ENCODE peak calls at places on chromosomes 16 and 17, in eight cellular contexts. One of them, this sample, is unnamed.
A peak's percentile ranks its signal among the peaks of the same experiment; 100 is the strongest.

GRCh38 chr17:53409588-53409987 is 413.1 kb upstream of the KIF2B start:
- DNase-seq in fibroblast of pulmonary artery: no peak
- DNase-seq in ascending aorta: no peak
- DNase-seq in psoas muscle: no peak
- DNase-seq in neural crest cell: no peak
- DNase-seq in Panc1: no peak
- DNase-seq in cardiac fibroblast: no peak
- DNase-seq in kidney epithelial cell: no peak
- DNase-seq in this sample: no peak

GRCh38 chr17:9239260-9239820 is 218.0 kb downstream of the NTN1 start:
- DNase-seq in psoas muscle: no peak
- DNase-seq in neural crest cell: no peak
- DNase-seq in ascending aorta: no peak
- DNase-seq in cardiac fibroblast: no peak
- DNase-seq in kidney epithelial cell: no peak
- DNase-seq in fibroblast of pulmonary artery: no peak
- DNase-seq in Panc1: no peak
- DNase-seq in this sample: no peak

GRCh38 chr16:10971560-10971961 is 27.2 kb downstream of the CLEC16A start:
- DNase-seq in psoas muscle: no peak
- DNase-seq in neural crest cell: peak; percentile 52
- DNase-seq in ascending aorta: no peak
- DNase-seq in cardiac fibroblast: peak; percentile 92
- DNase-seq in kidney epithelial cell: no peak
- DNase-seq in Panc1: peak; percentile 41
- DNase-seq in fibroblast of pulmonary artery: peak; percentile 94
- DNase-seq in this sample: peak; percentile 53

GRCh38 chr17:21470861-21471260 is 94.7 kb downstream of the KCNJ12 start:
- DNase-seq in Panc1: no peak
- DNase-seq in neural crest cell: no peak
- DNase-seq in fibroblast of pulmonary artery: no peak
- DNase-seq in ascending aorta: no peak
- DNase-seq in cardiac fibroblast: no peak
- DNase-seq in psoas muscle: no peak
- DNase-seq in kidney epithelial cell: no peak
- DNase-seq in this sample: no peak

GRCh38 chr17:29096094-29096493 is 53.2 kb downstream of the PIPOX start:
- DNase-seq in cardiac fibroblast: no peak
- DNase-seq in neural crest cell: no peak
- DNase-seq in Panc1: no peak
- DNase-seq in fibroblast of pulmonary artery: no peak
- DNase-seq in kidney epithelial cell: no peak
- DNase-seq in psoas muscle: no peak
- DNase-seq in ascending aorta: no peak
- DNase-seq in this sample: no peak

GRCh38 chr17:41885733-41886132 is 20.5 kb upstream of the KLHL11 start:
- DNase-seq in psoas muscle: no peak
- DNase-seq in Panc1: no peak
- DNase-seq in ascending aorta: no peak
- DNase-seq in cardiac fibroblast: no peak
- DNase-seq in fibroblast of pulmonary artery: peak; percentile 10
- DNase-seq in neural crest cell: peak; percentile 36
- DNase-seq in kidney epithelial cell: no peak
- DNase-seq in this sample: peak; percentile 37

GRCh38 chr16:3472878-3473595 is 22.3 kb downstream of the C16orf90 start:
- DNase-seq in neural crest cell: no peak
- DNase-seq in ascending aorta: no peak
- DNase-seq in cardiac fibroblast: peak; percentile 75
- DNase-seq in psoas muscle: no peak
- DNase-seq in Panc1: no peak
- DNase-seq in fibroblast of pulmonary artery: no peak
- DNase-seq in kidney epithelial cell: no peak
- DNase-seq in this sample: no peak

GRCh38 chr16:28092721-28093382 is 29.3 kb upstream of the GSG1L start:
- DNase-seq in psoas muscle: no peak
- DNase-seq in Panc1: no peak
- DNase-seq in neural crest cell: no peak
- DNase-seq in kidney epithelial cell: no peak
- DNase-seq in ascending aorta: no peak
- DNase-seq in fibroblast of pulmonary artery: no peak
- DNase-seq in cardiac fibroblast: no peak
- DNase-seq in this sample: no peak

GRCh38 chr17:21075739-21076085 is 32.9 kb upstream of the USP22 start:
- DNase-seq in cardiac fibroblast: no peak
- DNase-seq in fibroblast of pulmonary artery: no peak
- DNase-seq in ascending aorta: no peak
- DNase-seq in kidney epithelial cell: no peak
- DNase-seq in neural crest cell: no peak
- DNase-seq in psoas muscle: no peak
- DNase-seq in Panc1: no peak
- DNase-seq in this sample: no peak

DNA sequence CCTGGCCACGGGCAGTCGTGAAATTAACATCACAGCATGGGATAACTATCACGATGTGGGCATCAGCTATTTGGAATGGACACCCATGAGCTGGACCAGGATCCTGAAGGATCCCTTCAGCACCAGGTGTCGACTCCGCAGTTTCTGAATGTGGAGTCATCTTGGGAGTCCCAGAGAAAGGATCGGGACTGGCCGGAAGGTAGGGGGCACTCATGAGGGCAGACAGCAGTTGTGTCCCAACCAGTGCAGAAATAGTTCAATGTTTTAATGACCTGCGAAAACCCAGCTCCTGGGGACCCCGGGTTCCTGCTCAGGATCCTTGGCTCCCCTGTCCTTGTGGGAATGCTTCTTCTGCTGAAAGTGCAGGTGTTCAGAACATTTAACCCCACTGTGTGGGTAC is 154.9 kb downstream of the SALL1 start:
- DNase-seq in psoas muscle: no peak
- DNase-seq in fibroblast of pulmonary artery: no peak
- DNase-seq in kidney epithelial cell: no peak
- DNase-seq in cardiac fibroblast: no peak
- DNase-seq in neural crest cell: no peak
- DNase-seq in Panc1: no peak
- DNase-seq in ascending aorta: no peak
- DNase-seq in this sample: no peak
- TF ChIP-seq CTCF in psoas muscle: no peak
- TF ChIP-seq CTCF in fibroblast of pulmonary artery: no peak
- TF ChIP-seq CTCF in kidney epithelial cell: no peak
- TF ChIP-seq CTCF in cardiac fibroblast: no peak
- TF ChIP-seq CTCF in neural crest cell: no peak
- TF ChIP-seq CTCF in Panc1: no peak
- TF ChIP-seq CTCF in ascending aorta: no peak
- TF ChIP-seq CTCF in this sample: no peak

GRCh38 chr16:68969338-68969737 is 126.0 kb downstream of the TANGO6 start:
- DNase-seq in fibroblast of pulmonary artery: no peak
- DNase-seq in psoas muscle: no peak
- DNase-seq in ascending aorta: no peak
- DNase-seq in Panc1: no peak
- DNase-seq in kidney epithelial cell: no peak
- DNase-seq in cardiac fibroblast: no peak
- DNase-seq in neural crest cell: no peak
- DNase-seq in this sample: no peak

GRCh38 chr16:68973611-68974120 is 130.3 kb downstream of the TANGO6 start:
- DNase-seq in fibroblast of pulmonary artery: no peak
- DNase-seq in kidney epithelial cell: no peak
- DNase-seq in cardiac fibroblast: no peak
- DNase-seq in Panc1: no peak
- DNase-seq in ascending aorta: no peak
- DNase-seq in psoas muscle: no peak
- DNase-seq in neural crest cell: no peak
- DNase-seq in this sample: no peak

GRCh38 chr16:68978303-68978954 is 127.0 kb upstream of the HAS3 start:
- DNase-seq in psoas muscle: no peak
- DNase-seq in Panc1: no peak
- DNase-seq in ascending aorta: no peak
- DNase-seq in fibroblast of pulmonary artery: no peak
- DNase-seq in cardiac fibroblast: no peak
- DNase-seq in neural crest cell: no peak
- DNase-seq in kidney epithelial cell: no peak
- DNase-seq in this sample: no peak

GRCh38 chr16:68972008-68972407 is 128.7 kb downstream of the TANGO6 start:
- DNase-seq in Panc1: no peak
- DNase-seq in fibroblast of pulmonary artery: no peak
- DNase-seq in neural crest cell: no peak
- DNase-seq in psoas muscle: no peak
- DNase-seq in ascending aorta: no peak
- DNase-seq in cardiac fibroblast: no peak
- DNase-seq in kidney epithelial cell: no peak
- DNase-seq in this sample: no peak

GRCh38 chr16:68972720-68973119 is 129.4 kb downstream of the TANGO6 start:
- DNase-seq in ascending aorta: no peak
- DNase-seq in kidney epithelial cell: peak; percentile 49
- DNase-seq in psoas muscle: no peak
- DNase-seq in cardiac fibroblast: peak; percentile 85
- DNase-seq in fibroblast of pulmonary artery: peak; percentile 83
- DNase-seq in Panc1: no peak
- DNase-seq in neural crest cell: peak; percentile 7
- DNase-seq in this sample: peak; percentile 54
- TF ChIP-seq CTCF in ascending aorta: no peak
- TF ChIP-seq CTCF in kidney epithelial cell: peak; percentile 68
- TF ChIP-seq CTCF in psoas muscle: no peak
- TF ChIP-seq CTCF in cardiac fibroblast: peak; percentile 75
- TF ChIP-seq CTCF in fibroblast of pulmonary artery: peak; percentile 74
- TF ChIP-seq CTCF in Panc1: no peak
- TF ChIP-seq CTCF in neural crest cell: peak; percentile 27
- TF ChIP-seq CTCF in this sample: peak; percentile 66

GRCh38 chr16:66381585-66382170 is 15.2 kb downstream of the CDH5 start:
- DNase-seq in Panc1: no peak
- DNase-seq in kidney epithelial cell: no peak
- DNase-seq in neural crest cell: no peak
- DNase-seq in fibroblast of pulmonary artery: no peak
- DNase-seq in cardiac fibroblast: no peak
- DNase-seq in psoas muscle: no peak
- DNase-seq in ascending aorta: no peak
- DNase-seq in this sample: no peak

GRCh38 chr16:66382966-66383299 is 16.4 kb downstream of the CDH5 start:
- DNase-seq in ascending aorta: no peak
- DNase-seq in psoas muscle: no peak
- DNase-seq in neural crest cell: no peak
- DNase-seq in Panc1: peak; percentile 5
- DNase-seq in fibroblast of pulmonary artery: peak; percentile 86
- DNase-seq in cardiac fibroblast: peak; percentile 85
- DNase-seq in kidney epithelial cell: peak; percentile 95
- DNase-seq in this sample: no peak

GRCh38 chr16:66383551-66383950 is 17.1 kb downstream of the CDH5 start:
- DNase-seq in ascending aorta: no peak
- DNase-seq in neural crest cell: no peak
- DNase-seq in fibroblast of pulmonary artery: no peak
- DNase-seq in psoas muscle: no peak
- DNase-seq in kidney epithelial cell: no peak
- DNase-seq in Panc1: no peak
- DNase-seq in cardiac fibroblast: no peak
- DNase-seq in this sample: no peak

GRCh38 chr16:66380421-66380820 is 13.9 kb downstream of the CDH5 start:
- DNase-seq in ascending aorta: no peak
- DNase-seq in neural crest cell: no peak
- DNase-seq in fibroblast of pulmonary artery: no peak
- DNase-seq in cardiac fibroblast: no peak
- DNase-seq in Panc1: no peak
- DNase-seq in psoas muscle: no peak
- DNase-seq in kidney epithelial cell: no peak
- DNase-seq in this sample: no peak

DNA sequence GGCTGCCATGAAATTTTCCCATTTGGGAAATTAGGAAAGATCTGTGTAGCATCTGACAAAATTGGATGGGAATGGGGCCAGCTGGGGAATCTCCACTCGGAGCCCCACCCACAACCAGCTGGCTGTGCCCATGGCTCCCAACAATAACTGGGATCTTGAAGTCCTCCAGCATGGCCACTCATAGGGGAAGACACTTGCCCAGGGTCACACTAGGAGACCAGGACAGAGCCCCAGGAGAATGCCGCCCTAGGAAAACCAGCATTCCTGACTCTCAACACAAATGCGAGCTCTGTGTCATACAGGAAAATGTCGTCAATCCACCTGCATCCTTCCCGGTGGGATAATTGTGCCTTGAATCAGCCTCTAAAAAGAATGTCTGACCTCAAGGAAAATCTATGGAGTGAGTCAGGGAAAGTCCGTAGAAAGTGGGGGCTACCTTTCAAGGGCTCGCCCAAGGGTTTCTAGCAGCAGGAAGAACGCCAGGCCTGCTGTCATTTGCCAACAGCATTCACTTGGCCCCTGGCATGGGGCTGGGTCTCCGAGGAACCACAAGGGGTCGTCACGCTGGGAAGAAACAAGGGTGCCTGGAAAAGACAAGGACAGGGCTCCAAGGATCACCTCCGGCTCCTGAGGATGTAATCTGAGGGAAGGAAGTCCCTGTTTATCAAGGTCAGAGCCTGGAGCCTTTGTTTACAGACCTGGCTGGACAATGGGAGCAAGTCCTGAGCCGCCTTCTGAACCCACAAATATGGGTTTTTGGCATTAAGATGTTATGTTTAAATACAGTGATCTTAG is 15.9 kb downstream of the CDH5 start:
- DNase-seq in cardiac fibroblast: peak; percentile 93
- DNase-seq in neural crest cell: no peak
- DNase-seq in ascending aorta: no peak
- DNase-seq in Panc1: peak; percentile 28
- DNase-seq in fibroblast of pulmonary artery: peak; percentile 88
- DNase-seq in kidney epithelial cell: peak; percentile 93
- DNase-seq in psoas muscle: no peak
- DNase-seq in this sample: no peak
- TF ChIP-seq CTCF in cardiac fibroblast: no peak
- TF ChIP-seq CTCF in neural crest cell: no peak
- TF ChIP-seq CTCF in ascending aorta: no peak
- TF ChIP-seq CTCF in Panc1: no peak
- TF ChIP-seq CTCF in fibroblast of pulmonary artery: peak; percentile 6
- TF ChIP-seq CTCF in kidney epithelial cell: peak; percentile 20
- TF ChIP-seq CTCF in psoas muscle: no peak
- TF ChIP-seq CTCF in this sample: no peak

DNA sequence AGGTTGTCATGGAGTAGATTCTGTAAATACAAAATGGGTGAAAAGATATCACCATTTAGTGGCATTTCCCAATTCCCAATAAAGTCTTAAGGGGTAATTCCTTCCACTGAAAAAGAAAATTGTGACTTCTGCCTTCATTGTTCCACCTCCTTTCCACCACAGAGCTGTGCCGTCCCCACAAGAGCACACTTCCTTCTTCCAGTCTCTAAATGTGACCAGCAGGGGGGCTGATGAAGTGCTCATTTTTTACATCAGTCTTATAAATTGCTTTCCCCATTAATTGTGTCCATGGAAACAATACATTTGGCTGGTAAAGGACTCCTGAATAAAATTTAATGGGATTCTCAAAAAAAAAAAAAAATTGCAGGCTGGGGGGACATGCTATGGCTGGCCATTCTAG is 260.8 kb upstream of the PSMD7 start:
- DNase-seq in cardiac fibroblast: peak; percentile 13
- DNase-seq in ascending aorta: no peak
- DNase-seq in neural crest cell: no peak
- DNase-seq in psoas muscle: no peak
- DNase-seq in Panc1: no peak
- DNase-seq in kidney epithelial cell: no peak
- DNase-seq in fibroblast of pulmonary artery: peak; percentile 8
- DNase-seq in this sample: peak; percentile 30
- TF ChIP-seq CTCF in cardiac fibroblast: peak; percentile 24
- TF ChIP-seq CTCF in ascending aorta: no peak
- TF ChIP-seq CTCF in neural crest cell: peak; percentile 61
- TF ChIP-seq CTCF in psoas muscle: no peak
- TF ChIP-seq CTCF in Panc1: peak; percentile 10
- TF ChIP-seq CTCF in kidney epithelial cell: peak; percentile 22
- TF ChIP-seq CTCF in fibroblast of pulmonary artery: peak; percentile 23
- TF ChIP-seq CTCF in this sample: peak; percentile 67